ENCODE peak calls at places on chromosomes 11 and 22, in five cellular contexts. One of them, this sample, is unnamed.

GRCh38 chr11:6410695-6411430 is 8.0 kb downstream of the APBB1 start:
- DNase-seq in uterus: no peak
- DNase-seq in CD4-positive, alpha-beta T cell: no peak
- DNase-seq in upper lobe of right lung: no peak
- DNase-seq in ovary: no peak
- DNase-seq in this sample: no peak

GRCh38 chr11:134536219-134536618 is 124.2 kb upstream of the B3GAT1 start:
- DNase-seq in uterus: peak
- DNase-seq in CD4-positive, alpha-beta T cell: no peak
- DNase-seq in upper lobe of right lung: peak
- DNase-seq in ovary: no peak
- DNase-seq in this sample: no peak

GRCh38 chr11:133827556-133827955 is 17.8 kb downstream of the SPATA19 start:
- DNase-seq in uterus: no peak
- DNase-seq in CD4-positive, alpha-beta T cell: no peak
- DNase-seq in upper lobe of right lung: no peak
- DNase-seq in ovary: no peak
- DNase-seq in this sample: no peak

GRCh38 chr11:2810401-2811205 is 75.0 kb downstream of the CDKN1C start:
- DNase-seq in uterus: peak
- DNase-seq in CD4-positive, alpha-beta T cell: no peak
- DNase-seq in upper lobe of right lung: peak
- DNase-seq in ovary: no peak
- DNase-seq in this sample: no peak

GRCh38 chr11:77101043-77101537 is 1.6 kb upstream of the OMP start:
- DNase-seq in uterus: no peak
- DNase-seq in CD4-positive, alpha-beta T cell: no peak
- DNase-seq in upper lobe of right lung: peak
- DNase-seq in ovary: no peak
- DNase-seq in this sample: no peak

GRCh38 chr22:37425800-37426531 is 1.3 kb downstream of the ELFN2 start:
- DNase-seq in uterus: no peak
- DNase-seq in CD4-positive, alpha-beta T cell: no peak
- DNase-seq in upper lobe of right lung: no peak
- DNase-seq in ovary: no peak
- DNase-seq in this sample: no peak

GRCh38 chr11:73198677-73199076 is 19.4 kb upstream of the P2RY2 start:
- DNase-seq in uterus: no peak
- DNase-seq in CD4-positive, alpha-beta T cell: no peak
- DNase-seq in upper lobe of right lung: no peak
- DNase-seq in ovary: no peak
- DNase-seq in this sample: peak

GRCh38 chr11:57567210-57567511 is 311 bp downstream of the UBE2L6 start:
- DNase-seq in uterus: peak
- DNase-seq in CD4-positive, alpha-beta T cell: no peak
- DNase-seq in upper lobe of right lung: no peak
- DNase-seq in ovary: no peak
- DNase-seq in this sample: no peak

GRCh38 chr11:125890447-125891100 is 3.1 kb downstream of the HYLS1 start:
- DNase-seq in uterus: no peak
- DNase-seq in CD4-positive, alpha-beta T cell: no peak
- DNase-seq in upper lobe of right lung: no peak
- DNase-seq in ovary: no peak
- DNase-seq in this sample: no peak

GRCh38 chr11:534592-535518 is 521 bp downstream of the HRAS start:
- DNase-seq in uterus: no peak
- DNase-seq in CD4-positive, alpha-beta T cell: no peak
- DNase-seq in upper lobe of right lung: peak
- DNase-seq in ovary: peak
- DNase-seq in this sample: peak

GRCh38 chr22:39214383-39215069 is 30.3 kb downstream of the PDGFB start:
- DNase-seq in uterus: peak
- DNase-seq in CD4-positive, alpha-beta T cell: no peak
- DNase-seq in upper lobe of right lung: peak
- DNase-seq in ovary: no peak
- DNase-seq in this sample: peak

GRCh38 chr11:2305862-2306823 is 4.3 kb downstream of the TSPAN32 start:
- DNase-seq in uterus: peak
- DNase-seq in CD4-positive, alpha-beta T cell: no peak
- DNase-seq in upper lobe of right lung: peak
- DNase-seq in ovary: peak
- DNase-seq in this sample: no peak

DNA sequence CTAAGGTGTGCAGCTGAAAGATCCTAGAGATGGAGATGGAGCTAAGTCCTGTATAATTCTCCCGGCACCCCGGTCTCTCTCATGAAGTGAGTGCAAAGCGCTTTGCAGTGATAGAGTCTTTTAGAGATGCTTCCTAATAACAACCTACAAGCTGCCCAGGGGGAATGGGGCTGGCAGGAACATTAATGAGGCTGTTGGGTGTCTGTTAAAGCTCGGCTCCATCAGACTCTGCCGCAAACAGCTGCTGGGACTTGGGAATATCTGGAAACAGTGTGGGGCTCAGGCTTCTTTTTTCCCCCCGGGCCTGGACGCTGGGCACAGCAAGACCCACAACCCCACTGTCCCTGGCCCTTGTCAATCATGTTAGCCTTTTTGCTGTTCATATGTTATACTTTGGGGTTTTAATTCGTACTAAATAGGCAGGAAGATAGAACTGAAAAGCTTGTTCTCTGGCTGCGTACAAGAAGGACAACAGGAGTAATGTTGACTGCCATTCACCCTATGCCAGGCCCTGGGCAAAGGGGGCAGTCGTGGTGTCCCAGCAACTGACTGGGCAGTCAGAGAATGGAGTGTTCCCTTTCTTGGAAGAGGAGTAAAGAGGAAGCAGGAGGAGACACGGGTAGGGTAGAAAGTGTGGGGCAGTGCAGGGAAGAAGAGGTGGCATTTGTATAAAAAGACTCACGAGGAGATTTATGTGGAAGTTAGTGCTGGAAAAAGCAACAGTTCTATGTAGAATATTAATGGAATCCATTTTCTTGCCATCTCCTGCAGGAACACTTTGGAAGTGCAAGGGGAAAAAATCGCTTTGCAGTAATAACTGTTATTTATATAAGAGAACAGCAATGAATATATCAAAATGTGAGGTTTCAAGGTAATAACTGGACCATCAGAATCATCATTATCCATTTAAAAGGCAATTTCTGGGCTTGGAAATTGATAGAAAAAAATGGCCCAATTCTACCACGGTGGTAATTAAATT is 232.8 kb downstream of the GRIK4 start:
- DNase-seq in uterus: no peak
- DNase-seq in CD4-positive, alpha-beta T cell: no peak
- DNase-seq in upper lobe of right lung: no peak
- DNase-seq in ovary: no peak
- DNase-seq in this sample: no peak
- TF ChIP-seq CTCF in uterus: no peak
- TF ChIP-seq CTCF in CD4-positive, alpha-beta T cell: no peak
- TF ChIP-seq CTCF in upper lobe of right lung: no peak
- TF ChIP-seq CTCF in ovary: no peak
- TF ChIP-seq CTCF in this sample: no peak

GRCh38 chr22:31637375-31637937 is 24.6 kb downstream of the PISD start:
- DNase-seq in uterus: no peak
- DNase-seq in CD4-positive, alpha-beta T cell: no peak
- DNase-seq in upper lobe of right lung: no peak
- DNase-seq in ovary: no peak
- DNase-seq in this sample: peak
- H3K27ac ChIP-seq in uterus: no peak
- H3K27ac ChIP-seq in CD4-positive, alpha-beta T cell: no peak
- H3K27ac ChIP-seq in upper lobe of right lung: peak
- H3K27ac ChIP-seq in ovary: no peak
- H3K27ac ChIP-seq in this sample: peak

DNA sequence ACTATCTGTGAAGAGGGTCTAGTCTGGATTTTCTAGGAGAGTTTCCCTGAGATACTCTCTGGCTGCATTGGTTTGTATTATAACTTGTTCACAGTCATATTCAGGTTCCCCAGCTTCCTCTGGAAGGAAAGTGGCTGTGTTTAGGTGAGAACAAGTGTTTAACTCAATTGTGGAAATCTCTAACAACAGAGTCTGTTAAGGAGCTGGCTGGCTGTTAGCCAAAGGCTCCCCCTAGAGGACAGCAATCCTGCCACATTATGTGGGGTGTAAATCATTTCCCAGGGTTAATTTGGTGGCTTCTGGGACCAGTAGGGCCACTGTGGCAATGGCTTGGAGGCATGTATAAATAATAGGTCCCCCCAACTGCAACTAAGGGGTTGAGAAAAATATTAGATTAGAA is 18.4 kb downstream of the MS4A6E start:
- DNase-seq in uterus: no peak
- DNase-seq in CD4-positive, alpha-beta T cell: no peak
- DNase-seq in upper lobe of right lung: no peak
- DNase-seq in ovary: no peak
- DNase-seq in this sample: peak
- TF ChIP-seq CTCF in uterus: no peak
- TF ChIP-seq CTCF in CD4-positive, alpha-beta T cell: no peak
- TF ChIP-seq CTCF in upper lobe of right lung: peak
- TF ChIP-seq CTCF in ovary: no peak
- TF ChIP-seq CTCF in this sample: no peak

DNA sequence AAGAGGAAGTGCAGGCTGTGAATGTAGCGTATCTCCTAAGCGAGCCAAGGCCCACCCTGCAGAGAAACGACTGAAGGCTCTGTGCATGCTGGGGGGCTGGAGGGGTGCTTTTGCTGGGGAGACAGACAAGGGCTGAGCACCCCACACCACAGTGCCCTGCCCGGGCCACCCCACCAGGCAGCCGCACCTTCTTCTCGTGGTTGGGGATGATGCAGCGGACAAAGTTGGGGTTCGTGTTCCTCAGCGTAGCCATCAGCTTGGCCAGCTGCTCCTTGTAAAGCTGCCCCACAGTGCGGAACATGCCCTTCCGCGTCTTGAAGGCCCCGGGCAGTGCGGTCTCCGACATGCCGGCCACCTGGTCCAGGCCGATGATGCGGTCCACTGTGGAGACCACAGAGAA is 53.3 kb downstream of the APOL1 start:
- DNase-seq in uterus: no peak
- DNase-seq in CD4-positive, alpha-beta T cell: no peak
- DNase-seq in upper lobe of right lung: no peak
- DNase-seq in ovary: no peak
- DNase-seq in this sample: no peak
- H3K27ac ChIP-seq in uterus: peak
- H3K27ac ChIP-seq in CD4-positive, alpha-beta T cell: no peak
- H3K27ac ChIP-seq in upper lobe of right lung: no peak
- H3K27ac ChIP-seq in ovary: no peak
- H3K27ac ChIP-seq in this sample: no peak

GRCh38 chr11:19814421-19814820 is 101.8 kb downstream of the NAV2 start:
- DNase-seq in uterus: no peak
- DNase-seq in CD4-positive, alpha-beta T cell: no peak
- DNase-seq in upper lobe of right lung: no peak
- DNase-seq in ovary: no peak
- DNase-seq in this sample: no peak
- TF ChIP-seq CTCF in uterus: no peak
- TF ChIP-seq CTCF in CD4-positive, alpha-beta T cell: no peak
- TF ChIP-seq CTCF in upper lobe of right lung: no peak
- TF ChIP-seq CTCF in ovary: no peak
- TF ChIP-seq CTCF in this sample: no peak